ENCODE peak calls at places on chromosomes 4 and X, in six cellular contexts. One of them, this sample, is unnamed.

GRCh38 chr4:17489123-17489522 is 22.8 kb downstream of the QDPR start:
- DNase-seq in spleen: no peak
- DNase-seq in heart left ventricle: no peak
- DNase-seq in Peyer's patch: no peak
- DNase-seq in IMR-90: no peak
- DNase-seq in stomach: no peak
- DNase-seq in this sample: no peak

GRCh38 chr4:96698891-96699290 is 859.0 kb downstream of the PDHA2 start:
- DNase-seq in Peyer's patch: no peak
- DNase-seq in IMR-90: no peak
- DNase-seq in heart left ventricle: no peak
- DNase-seq in stomach: no peak
- DNase-seq in spleen: no peak
- DNase-seq in this sample: no peak

GRCh38 chr4:99414401-99414800 is 20.7 kb downstream of the ADH7 start:
- DNase-seq in heart left ventricle: no peak
- DNase-seq in IMR-90: no peak
- DNase-seq in stomach: no peak
- DNase-seq in Peyer's patch: no peak
- DNase-seq in spleen: no peak
- DNase-seq in this sample: no peak

GRCh38 chrX:106726485-106727437 is at the start of gene RNF128:
- DNase-seq in spleen: peak
- DNase-seq in Peyer's patch: peak
- DNase-seq in heart left ventricle: no peak
- DNase-seq in stomach: peak
- DNase-seq in IMR-90: peak
- DNase-seq in this sample: no peak

GRCh38 chr4:135072553-135072952 is 871.0 kb upstream of the PABPC4L start:
- DNase-seq in heart left ventricle: no peak
- DNase-seq in IMR-90: no peak
- DNase-seq in stomach: no peak
- DNase-seq in spleen: no peak
- DNase-seq in Peyer's patch: no peak
- DNase-seq in this sample: no peak

GRCh38 chr4:159904906-159905305 is 802.0 kb downstream of the RAPGEF2 start:
- DNase-seq in IMR-90: no peak
- DNase-seq in heart left ventricle: no peak
- DNase-seq in spleen: no peak
- DNase-seq in Peyer's patch: no peak
- DNase-seq in stomach: no peak
- DNase-seq in this sample: no peak

GRCh38 chrX:131795442-131796229 is 227.5 kb upstream of the STK26 start:
- DNase-seq in stomach: peak
- DNase-seq in heart left ventricle: no peak
- DNase-seq in IMR-90: no peak
- DNase-seq in Peyer's patch: no peak
- DNase-seq in spleen: no peak
- DNase-seq in this sample: no peak

GRCh38 chrX:10576777-10577444 is 43.5 kb downstream of the MID1 start:
- DNase-seq in IMR-90: no peak
- DNase-seq in stomach: no peak
- DNase-seq in spleen: no peak
- DNase-seq in Peyer's patch: no peak
- DNase-seq in heart left ventricle: peak
- DNase-seq in this sample: peak

GRCh38 chr4:20095805-20096541 is 155.7 kb upstream of the SLIT2 start:
- DNase-seq in heart left ventricle: no peak
- DNase-seq in stomach: no peak
- DNase-seq in spleen: no peak
- DNase-seq in IMR-90: peak
- DNase-seq in Peyer's patch: no peak
- DNase-seq in this sample: no peak

GRCh38 chrX:112822892-112823291 is 17.7 kb downstream of the AMOT start:
- DNase-seq in heart left ventricle: no peak
- DNase-seq in Peyer's patch: no peak
- DNase-seq in IMR-90: no peak
- DNase-seq in stomach: no peak
- DNase-seq in spleen: no peak
- DNase-seq in this sample: no peak

GRCh38 chr4:106690487-106690886 is 321.9 kb upstream of the GIMD1 start:
- DNase-seq in stomach: no peak
- DNase-seq in spleen: no peak
- DNase-seq in heart left ventricle: no peak
- DNase-seq in Peyer's patch: no peak
- DNase-seq in IMR-90: peak
- DNase-seq in this sample: no peak

GRCh38 chr4:132065940-132066495 is 1083.1 kb upstream of the PCDH10 start:
- DNase-seq in heart left ventricle: no peak
- DNase-seq in stomach: no peak
- DNase-seq in IMR-90: peak
- DNase-seq in Peyer's patch: no peak
- DNase-seq in spleen: no peak
- DNase-seq in this sample: no peak

GRCh38 chr4:126718161-126718560 is 914.6 kb upstream of the INTU start:
- DNase-seq in spleen: no peak
- DNase-seq in Peyer's patch: no peak
- DNase-seq in heart left ventricle: no peak
- DNase-seq in stomach: no peak
- DNase-seq in IMR-90: peak
- DNase-seq in this sample: no peak

GRCh38 chrX:41903544-41903943 is 19.8 kb downstream of the CASK start:
- DNase-seq in Peyer's patch: no peak
- DNase-seq in IMR-90: no peak
- DNase-seq in spleen: no peak
- DNase-seq in stomach: no peak
- DNase-seq in heart left ventricle: no peak
- DNase-seq in this sample: no peak
- H3K4me3 ChIP-seq in Peyer's patch: no peak
- H3K4me3 ChIP-seq in IMR-90: no peak
- H3K4me3 ChIP-seq in spleen: no peak
- H3K4me3 ChIP-seq in stomach: no peak
- H3K4me3 ChIP-seq in heart left ventricle: no peak
- H3K4me3 ChIP-seq in this sample: no peak

GRCh38 chr4:40629401-40630334 is at the start of gene RBM47:
- DNase-seq in spleen: peak
- DNase-seq in heart left ventricle: peak
- DNase-seq in IMR-90: peak
- DNase-seq in Peyer's patch: peak
- DNase-seq in stomach: peak
- DNase-seq in this sample: peak
- TF ChIP-seq POLR2A in spleen: no peak
- TF ChIP-seq POLR2A in heart left ventricle: no peak
- TF ChIP-seq POLR2A in IMR-90: no peak
- TF ChIP-seq POLR2A in Peyer's patch: peak
- TF ChIP-seq POLR2A in stomach: no peak
- TF ChIP-seq POLR2A in this sample: no peak

GRCh38 chrX:153412746-153413720 is 1.8 kb downstream of the ZFP92 start:
- DNase-seq in IMR-90: no peak
- DNase-seq in Peyer's patch: no peak
- DNase-seq in stomach: no peak
- DNase-seq in heart left ventricle: no peak
- DNase-seq in spleen: peak
- DNase-seq in this sample: no peak

GRCh38 chrX:153413731-153414130 is 2.5 kb downstream of the ZFP92 start:
- DNase-seq in heart left ventricle: no peak
- DNase-seq in IMR-90: no peak
- DNase-seq in stomach: no peak
- DNase-seq in spleen: peak
- DNase-seq in Peyer's patch: no peak
- DNase-seq in this sample: no peak

GRCh38 chrX:153410888-153411254 is 401 bp upstream of the ZFP92 start:
- DNase-seq in heart left ventricle: no peak
- DNase-seq in Peyer's patch: no peak
- DNase-seq in stomach: no peak
- DNase-seq in spleen: no peak
- DNase-seq in IMR-90: no peak
- DNase-seq in this sample: no peak

GRCh38 chrX:153411255-153411987 is at the start of gene ZFP92:
- DNase-seq in spleen: peak
- DNase-seq in heart left ventricle: peak
- DNase-seq in Peyer's patch: no peak
- DNase-seq in IMR-90: no peak
- DNase-seq in stomach: peak
- DNase-seq in this sample: no peak

DNA sequence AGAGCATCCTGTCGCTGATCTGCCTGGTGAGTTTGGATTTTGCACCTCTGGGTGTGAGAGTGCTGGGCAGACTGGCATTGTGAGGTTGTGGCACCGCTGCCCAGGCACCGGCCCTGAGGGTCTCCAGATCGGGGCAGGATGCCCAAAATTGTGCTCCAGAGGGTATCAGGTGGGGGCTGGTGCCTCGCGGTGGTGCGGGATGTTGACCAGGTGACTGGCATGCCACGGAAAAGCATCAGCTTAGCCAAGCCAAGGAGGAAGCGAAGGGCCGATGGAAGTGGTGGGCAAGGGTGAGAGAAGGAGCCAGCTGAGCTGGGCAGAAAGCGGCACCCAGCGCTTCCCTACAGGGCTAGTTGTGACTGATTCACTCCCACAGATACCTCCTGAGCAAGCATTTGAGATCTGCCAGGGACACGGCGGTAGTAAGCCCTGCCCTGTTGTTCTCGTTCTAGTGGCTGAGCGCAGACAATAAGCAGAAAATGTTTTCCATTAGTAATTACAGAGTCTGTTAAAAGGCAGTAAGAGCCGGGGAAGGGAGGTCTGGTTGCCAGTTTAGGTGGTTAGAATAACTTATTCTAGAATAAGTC is 809 bp downstream of the ZFP92 start:
- DNase-seq in heart left ventricle: no peak
- DNase-seq in spleen: peak
- DNase-seq in stomach: no peak
- DNase-seq in IMR-90: no peak
- DNase-seq in Peyer's patch: no peak
- DNase-seq in this sample: no peak
- H3K4me3 ChIP-seq in heart left ventricle: peak
- H3K4me3 ChIP-seq in spleen: peak
- H3K4me3 ChIP-seq in stomach: peak
- H3K4me3 ChIP-seq in IMR-90: no peak
- H3K4me3 ChIP-seq in Peyer's patch: peak
- H3K4me3 ChIP-seq in this sample: peak

DNA sequence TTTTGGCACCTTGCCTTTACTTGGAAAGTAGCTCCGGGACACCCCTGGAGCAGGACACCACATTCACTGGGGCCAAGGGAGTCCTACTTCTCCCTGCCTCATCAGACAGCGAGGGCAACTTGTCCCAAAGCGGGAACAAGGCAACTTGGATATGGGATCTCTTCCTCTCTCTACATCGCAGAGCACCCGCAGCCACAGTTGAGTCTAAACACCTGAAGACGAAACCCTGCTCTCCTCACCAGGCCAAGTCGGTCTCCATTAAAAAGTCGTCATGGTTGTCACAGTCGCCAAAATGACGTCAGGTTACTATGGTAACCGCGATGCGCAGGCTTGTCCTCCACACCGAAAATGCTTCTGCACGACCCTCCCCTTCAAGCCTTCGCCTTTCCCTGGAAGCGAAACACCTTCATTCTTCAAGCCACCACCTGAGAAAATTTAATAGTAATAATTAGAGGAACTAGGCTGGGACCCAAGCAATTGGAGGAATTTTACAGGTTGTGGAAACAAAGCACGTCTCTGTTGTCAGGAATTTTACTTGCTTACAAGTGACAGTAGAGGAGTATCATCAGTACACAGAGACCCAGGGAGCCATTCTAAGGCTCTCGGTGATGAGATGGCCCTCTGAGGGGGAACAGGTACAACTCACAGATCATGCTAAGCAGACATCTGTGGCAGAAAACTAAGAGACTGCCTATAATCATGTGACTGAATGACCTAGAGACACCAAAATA is 30.5 kb upstream of the TCEAL4 start:
- DNase-seq in stomach: peak
- DNase-seq in heart left ventricle: no peak
- DNase-seq in Peyer's patch: peak
- DNase-seq in spleen: no peak
- DNase-seq in IMR-90: peak
- DNase-seq in this sample: no peak
- TF ChIP-seq POLR2A in stomach: no peak
- TF ChIP-seq POLR2A in heart left ventricle: no peak
- TF ChIP-seq POLR2A in Peyer's patch: no peak
- TF ChIP-seq POLR2A in spleen: no peak
- TF ChIP-seq POLR2A in IMR-90: no peak
- TF ChIP-seq POLR2A in this sample: no peak

DNA sequence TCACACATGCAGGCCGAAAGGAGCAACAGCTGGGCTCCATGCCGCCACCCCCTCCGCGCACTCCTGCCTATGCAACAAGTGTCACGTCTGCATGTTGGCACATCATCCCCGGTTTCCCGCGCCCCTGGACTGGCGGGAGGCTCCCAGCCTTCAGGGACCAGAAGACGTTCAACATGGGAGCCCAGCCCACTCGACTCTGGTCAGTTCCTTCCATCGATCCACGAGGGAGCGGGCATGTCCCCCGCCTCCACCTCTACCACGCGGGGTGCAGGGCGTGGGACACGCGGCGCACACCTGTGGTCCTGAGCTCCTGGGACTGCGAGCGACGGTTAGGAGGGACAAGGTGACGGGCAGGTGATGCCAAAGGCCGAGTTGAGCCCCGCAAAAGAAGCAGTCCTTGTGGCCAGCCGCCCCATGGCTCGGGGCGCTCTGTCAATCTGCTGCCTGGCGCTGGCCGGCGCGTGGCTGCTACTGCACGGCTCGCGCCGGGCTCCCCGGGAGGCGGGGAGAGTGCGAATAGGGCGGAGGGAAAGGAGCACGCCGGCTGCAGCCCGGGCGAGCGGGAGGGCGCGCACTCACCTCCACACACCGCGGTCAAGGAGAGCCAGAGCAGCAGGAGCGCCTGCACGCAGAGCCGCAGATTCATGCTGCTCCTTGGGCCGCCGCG is 638 bp downstream of the APLN start:
- DNase-seq in heart left ventricle: peak
- DNase-seq in IMR-90: no peak
- DNase-seq in stomach: peak
- DNase-seq in Peyer's patch: peak
- DNase-seq in spleen: no peak
- DNase-seq in this sample: no peak
- H3K4me3 ChIP-seq in heart left ventricle: peak
- H3K4me3 ChIP-seq in IMR-90: peak
- H3K4me3 ChIP-seq in stomach: peak
- H3K4me3 ChIP-seq in Peyer's patch: peak
- H3K4me3 ChIP-seq in spleen: no peak
- H3K4me3 ChIP-seq in this sample: peak

GRCh38 chr4:69759189-69759604 is 1.2 kb downstream of the SULT1B1 start:
- DNase-seq in IMR-90: no peak
- DNase-seq in stomach: no peak
- DNase-seq in Peyer's patch: no peak
- DNase-seq in spleen: no peak
- DNase-seq in heart left ventricle: no peak
- DNase-seq in this sample: no peak
- TF ChIP-seq POLR2A in IMR-90: no peak
- TF ChIP-seq POLR2A in stomach: no peak
- TF ChIP-seq POLR2A in Peyer's patch: peak
- TF ChIP-seq POLR2A in spleen: no peak
- TF ChIP-seq POLR2A in heart left ventricle: no peak
- TF ChIP-seq POLR2A in this sample: no peak

GRCh38 chr4:164538061-164538460 is 215.9 kb upstream of the SMIM31 start:
- DNase-seq in spleen: no peak
- DNase-seq in stomach: no peak
- DNase-seq in heart left ventricle: no peak
- DNase-seq in Peyer's patch: no peak
- DNase-seq in IMR-90: no peak
- DNase-seq in this sample: no peak
- H3K4me3 ChIP-seq in spleen: no peak
- H3K4me3 ChIP-seq in stomach: no peak
- H3K4me3 ChIP-seq in heart left ventricle: no peak
- H3K4me3 ChIP-seq in Peyer's patch: no peak
- H3K4me3 ChIP-seq in IMR-90: no peak
- H3K4me3 ChIP-seq in this sample: no peak

GRCh38 chr4:3073158-3074077 is 920 bp downstream of the HTT-AS start:
- DNase-seq in Peyer's patch: no peak
- DNase-seq in IMR-90: no peak
- DNase-seq in spleen: no peak
- DNase-seq in stomach: no peak
- DNase-seq in heart left ventricle: peak
- DNase-seq in this sample: no peak
- TF ChIP-seq POLR2A in Peyer's patch: peak
- TF ChIP-seq POLR2A in IMR-90: no peak
- TF ChIP-seq POLR2A in spleen: no peak
- TF ChIP-seq POLR2A in stomach: no peak
- TF ChIP-seq POLR2A in heart left ventricle: peak
- TF ChIP-seq POLR2A in this sample: peak

This sample was measured in uterus.